ENCODE peak calls at places on chromosomes 16 and 17, in four cellular contexts. G, V, F and S are unnamed samples.

GRCh38 chr17:6508026-6508425 is 48.3 kb downstream of the PITPNM3 start:
- DNase-seq in G (no peak), V (no peak), F (no peak), S (no peak)

GRCh38 chr16:68644715-68645493 is at the start of gene CDH3:
- DNase-seq in G (no peak), V (peak; percentile 69), F (no peak), S (no peak)

GRCh38 chr17:60079401-60079861 is 710 bp upstream of the HEATR6 start:
- DNase-seq in G (no peak), V (peak; percentile 9), F (no peak), S (no peak)

GRCh38 chr17:57735707-57736106 is 9.4 kb downstream of the CCDC182 start:
- DNase-seq in G (no peak), V (peak; percentile 18), F (no peak), S (no peak)

GRCh38 chr16:56977823-56978430 is 11.4 kb upstream of the NLRC5 start:
- DNase-seq in G (no peak), V (no peak), F (no peak), S (no peak)

GRCh38 chr17:9240659-9241370 is 219.5 kb downstream of the NTN1 start:
- DNase-seq in G (peak; percentile 75), V (peak; percentile 75), F (peak; percentile 70), S (no peak)

GRCh38 chr16:71830359-71830758 is 15.4 kb upstream of the ATXN1L start:
- DNase-seq in G (no peak), V (no peak), F (no peak), S (no peak)

GRCh38 chr17:77332034-77332971 is 191.5 kb downstream of the SEC14L1 start:
- DNase-seq in G (no peak), V (no peak), F (peak; percentile 12), S (no peak)

GRCh38 chr17:9162275-9162985 is 141.1 kb downstream of the NTN1 start:
- DNase-seq in G (peak; percentile 84), V (peak; percentile 20), F (peak; percentile 20), S (no peak)

GRCh38 chr17:5921919-5922318 is 148.3 kb upstream of the WSCD1 start:
- DNase-seq in G (no peak), V (peak; percentile 12), F (no peak), S (no peak)

GRCh38 chr16:2692948-2693651 is 10.8 kb downstream of the KCTD5 start:
- DNase-seq in G (no peak), V (no peak), F (no peak), S (no peak)

GRCh38 chr17:59462385-59462784 is 103.0 kb upstream of the DHX40 start:
- DNase-seq in G (no peak), V (no peak), F (no peak), S (no peak)

GRCh38 chr17:7674934-7675333 is 12.4 kb downstream of the TP53 start:
- DNase-seq in G (no peak), V (no peak), F (no peak), S (no peak)

GRCh38 chr16:27444015-27444414 is 42.0 kb downstream of the IL21R start:
- DNase-seq in G (no peak), V (no peak), F (no peak), S (no peak)

GRCh38 chr16:53484542-53484941 is 18.5 kb downstream of the AKTIP start:
- DNase-seq in G (no peak), V (no peak), F (no peak), S (no peak)

GRCh38 chr16:74726736-74727135 is 26.1 kb upstream of the MLKL start:
- DNase-seq in G (no peak), V (peak; percentile 39), F (no peak), S (no peak)

GRCh38 chr17:15914400-15915165 is 30.3 kb upstream of the ADORA2B start:
- DNase-seq in G (no peak), V (no peak), F (no peak), S (no peak)

GRCh38 chr17:75725504-75725903 is 4.2 kb downstream of the ITGB4 start:
- DNase-seq in G (no peak), V (no peak), F (no peak), S (no peak)

GRCh38 chr17:47927821-47928400 is 13.5 kb upstream of the PNPO start:
- DNase-seq in G (no peak), V (no peak), F (no peak), S (no peak)

GRCh38 chr17:40724656-40725055 is 21.1 kb upstream of the KRT24 start:
- DNase-seq in G (no peak), V (no peak), F (no peak), S (no peak)

GRCh38 chr17:78263736-78264340 is 32.4 kb downstream of the TMEM235 start:
- DNase-seq in G (no peak), V (no peak), F (no peak), S (no peak)

GRCh38 chr16:27475561-27475960 is 73.6 kb downstream of the IL21R start:
- DNase-seq in G (no peak), V (no peak), F (no peak), S (peak; percentile 66)

GRCh38 chr17:56478836-56479447 is 114.6 kb upstream of the NOG start:
- DNase-seq in G (no peak), V (peak; percentile 45), F (no peak), S (no peak)

GRCh38 chr16:7182510-7183109 is 150.0 kb upstream of the RBFOX1 start:
- DNase-seq in G (no peak), V (peak; percentile 10), F (no peak), S (no peak)

GRCh38 chr17:4247361-4247980 is 16.3 kb downstream of the ANKFY1 start:
- DNase-seq in G (no peak), V (peak; percentile 71), F (no peak), S (no peak)

GRCh38 chr16:66925322-66925840 is at the start of gene RRAD:
- DNase-seq in G (peak; percentile 69), V (no peak), F (no peak), S (no peak)

GRCh38 chr17:360141-360705 is 7.6 kb upstream of the RPH3AL start:
- DNase-seq in G (no peak), V (no peak), F (no peak), S (no peak)

GRCh38 chr16:74699666-74700065 is 996 bp downstream of the MLKL start:
- DNase-seq in G (no peak), V (no peak), F (no peak), S (no peak)

GRCh38 chr16:87201052-87201451 is 116.1 kb downstream of the C16orf95 start:
- DNase-seq in G (peak; percentile 76), V (peak; percentile 83), F (peak; percentile 57), S (peak; percentile 95)

GRCh38 chr16:3612510-3613466 is 1.4 kb upstream of the SLX4 start:
- DNase-seq in G (no peak), V (no peak), F (no peak), S (no peak)

GRCh38 chr17:57911834-57912673 is 43.2 kb downstream of the CUEDC1 start:
- DNase-seq in G (peak; percentile 76), V (peak; percentile 61), F (peak; percentile 91), S (no peak)

GRCh38 chr16:57084257-57084770 is 8.1 kb upstream of the CPNE2 start:
- DNase-seq in G (peak; percentile 17), V (peak; percentile 87), F (peak; percentile 51), S (peak; percentile 32)

GRCh38 chr17:7296189-7296861 is 1.9 kb upstream of the YBX2 start:
- DNase-seq in G (no peak), V (peak; percentile 85), F (peak; percentile 62), S (no peak)

GRCh38 chr17:76735006-76735405 is 2.1 kb downstream of the SRSF2 start:
- DNase-seq in G (no peak), V (no peak), F (no peak), S (no peak)

GRCh38 chr17:75270218-75270965 is 639 bp downstream of the MIF4GD start:
- DNase-seq in G (no peak), V (peak; percentile 83), F (no peak), S (no peak)

GRCh38 chr16:79926451-79927205 is 326.1 kb upstream of the MAF start:
- DNase-seq in G (no peak), V (no peak), F (no peak), S (no peak)
- H3K4me3 ChIP-seq in G (no peak overlapping the region), V (no peak overlapping the region), F (no peak overlapping the region), S (no peak overlapping the region)

GRCh38 chr17:27299384-27300049 is 5.6 kb downstream of the WSB1 start:
- DNase-seq in G (no peak), V (no peak), F (no peak), S (no peak)
- H3K27ac ChIP-seq in G (no peak overlapping the region), V (no peak overlapping the region), F (no peak overlapping the region), S (no peak overlapping the region)

DNA sequence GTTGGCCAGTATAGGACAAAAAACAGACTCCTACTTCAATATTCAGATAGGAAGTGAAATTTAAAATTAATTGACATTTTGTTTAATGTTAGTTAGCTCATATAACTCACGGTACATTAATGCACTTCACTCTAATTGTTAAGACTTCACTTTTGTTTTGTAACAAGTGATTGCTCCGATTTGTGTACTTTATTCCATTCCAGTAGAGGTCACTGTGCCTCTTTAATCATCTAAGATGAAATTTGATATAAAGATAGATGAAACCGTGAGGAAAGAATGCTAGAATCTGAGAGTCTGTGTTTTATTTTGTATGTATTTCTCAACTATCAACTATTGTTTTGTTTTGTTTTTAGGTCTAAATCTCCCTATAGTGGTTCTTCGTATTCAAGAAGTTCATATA is 29.0 kb downstream of the RBBP6 start:
- DNase-seq in G (no peak), V (peak; percentile 55), F (no peak), S (no peak)
- TF ChIP-seq CTCF in G (no peak), V (peak; percentile 57), F (no peak), S (peak; percentile 41)

GRCh38 chr16:85563515-85564276 is 49.4 kb upstream of the GSE1 start:
- DNase-seq in G (no peak), V (no peak), F (peak; percentile 61), S (no peak)
- H3K4me3 ChIP-seq in G (no peak overlapping the region), V (no peak overlapping the region), F (no peak overlapping the region), S (no peak overlapping the region)

DNA sequence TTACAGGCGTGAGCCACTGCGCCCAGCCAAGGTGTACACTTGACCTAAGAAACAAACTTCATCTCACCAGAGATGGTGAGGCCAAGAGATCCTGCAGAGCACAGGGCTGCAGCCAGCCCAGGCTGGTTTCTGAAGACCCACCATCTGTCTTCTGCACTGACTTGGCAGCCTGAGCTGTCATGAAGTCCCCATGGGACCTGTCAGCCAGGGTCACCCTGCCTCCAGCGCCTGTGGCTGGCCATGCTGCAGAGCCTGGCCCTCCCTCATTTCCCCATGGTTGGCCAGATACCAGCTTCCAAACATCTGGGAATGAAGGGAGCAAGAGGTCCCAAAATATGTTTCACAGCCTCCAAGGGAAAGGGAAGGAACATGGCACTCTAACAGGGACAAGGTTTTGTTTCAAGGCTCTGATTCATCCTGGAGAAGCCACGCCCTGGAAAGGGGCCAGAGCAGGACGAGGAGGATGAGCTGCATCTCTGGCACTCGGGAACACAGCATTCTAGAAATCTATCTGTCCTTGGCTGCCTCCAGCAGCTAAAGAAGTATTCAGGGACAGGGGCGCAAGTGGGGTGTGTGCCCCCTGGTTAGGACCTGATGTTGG is 45.3 kb downstream of the DDX19A start:
- DNase-seq in G (no peak), V (no peak), F (peak; percentile 51), S (no peak)
- H3K27ac ChIP-seq in G (no peak overlapping the region), V (no peak overlapping the region), F (no peak overlapping the region), S (no peak overlapping the region)

GRCh38 chr17:32609085-32609484 is 122.3 kb downstream of the CDK5R1 start:
- DNase-seq in G (no peak), V (no peak), F (no peak), S (no peak)
- TF ChIP-seq CTCF in G (no peak), V (no peak), F (no peak), S (no peak)